ENCODE peak calls at places on chromosomes 16 and 17, in six cellular contexts. U is fibroblast of mammary gland; R is stimulated activated CD4-positive, alpha-beta T cell treated with anti-CD3 and anti-CD28 coated beads, TNF-alpha, amount 100 ng/mL, for 48 hours; Q is HCT116; M is putamen; V is right lobe of liver. J is an unnamed sample.

GRCh38 chr16:15482068-15482747 is 47.8 kb downstream of the BMERB1 start:
- DNase-seq in M (peak), U (peak), Q (peak), V (peak), R (peak), J (no peak)

GRCh38 chr17:9360610-9361571 is 214.7 kb downstream of the STX8 start:
- DNase-seq in R (no peak), M (no peak), U (peak), Q (no peak), V (peak), J (no peak)

GRCh38 chr17:57927048-57927723 is 28.0 kb downstream of the CUEDC1 start:
- DNase-seq in U (peak), R (no peak), Q (no peak), V (no peak), M (peak), J (no peak)

GRCh38 chr17:33292184-33292980 is 713 bp downstream of the ASIC2 start:
- DNase-seq in V (no peak), M (no peak), Q (no peak), U (peak), R (no peak), J (no peak)

GRCh38 chr16:20689668-20690067 is 7.8 kb downstream of the ACSM1 start:
- DNase-seq in U (no peak), M (no peak), Q (no peak), V (no peak), R (no peak), J (no peak)

GRCh38 chr17:40550608-40551007 is 14.7 kb downstream of the CCR7 start:
- DNase-seq in M (no peak), V (peak), R (no peak), U (peak), Q (no peak), J (no peak)

GRCh38 chr17:7438050-7438614 is 1.2 kb upstream of the FGF11 start:
- DNase-seq in V (peak), U (no peak), M (no peak), Q (no peak), R (peak), J (peak)

GRCh38 chr17:81287155-81287554 is 8.0 kb downstream of the SLC38A10 start:
- DNase-seq in V (no peak), Q (no peak), R (no peak), M (no peak), U (no peak), J (no peak)

GRCh38 chr17:66255527-66255971 is 26.3 kb upstream of the APOH start:
- DNase-seq in U (no peak), Q (no peak), M (no peak), V (no peak), R (no peak), J (no peak)

GRCh38 chr16:75486666-75487313 is 8.5 kb downstream of the CHST6 start:
- DNase-seq in R (no peak), Q (no peak), M (no peak), U (no peak), V (no peak), J (no peak)

GRCh38 chr17:49887086-49887743 is 39.3 kb upstream of the TAC4 start:
- DNase-seq in R (no peak), V (no peak), M (no peak), Q (peak), U (no peak), J (peak)

GRCh38 chr17:57001541-57001940 is 23.6 kb downstream of the SCPEP1 start:
- DNase-seq in U (no peak), R (no peak), V (no peak), Q (no peak), M (no peak), J (no peak)

GRCh38 chr16:15643453-15644305 is 725 bp upstream of the MARF1 start:
- DNase-seq in Q (peak), R (no peak), V (no peak), M (no peak), U (peak), J (no peak)

GRCh38 chr16:84952335-84953050 is 58.8 kb downstream of the ZDHHC7 start:
- DNase-seq in V (peak), M (peak), U (peak), R (peak), Q (peak), J (peak)

GRCh38 chr16:87625241-87625797 is 23.0 kb downstream of the JPH3 start:
- DNase-seq in U (no peak), Q (no peak), M (no peak), R (no peak), V (no peak), J (no peak)

GRCh38 chr16:21083729-21084268 is 66.8 kb downstream of the DNAH3 start:
- DNase-seq in U (peak), M (peak), Q (peak), R (peak), V (peak), J (peak)

GRCh38 chr17:45001310-45001709 is 33.2 kb upstream of the C1QL1 start:
- DNase-seq in R (no peak), M (no peak), V (no peak), Q (no peak), U (no peak), J (no peak)

GRCh38 chr16:58501242-58502131 is 1.5 kb downstream of the NDRG4 start:
- DNase-seq in R (peak), U (no peak), Q (no peak), V (no peak), M (no peak), J (peak)

GRCh38 chr17:68592667-68593330 is 8.4 kb downstream of the FAM20A start:
- DNase-seq in U (peak), V (no peak), M (no peak), Q (no peak), R (no peak), J (no peak)

GRCh38 chr17:63140255-63140654 is 174.2 kb downstream of the TANC2 start:
- DNase-seq in M (no peak), R (no peak), V (no peak), U (peak), Q (no peak), J (no peak)

GRCh38 chr16:56312556-56312955 is 112.8 kb downstream of the AMFR start:
- DNase-seq in U (no peak), V (no peak), Q (no peak), M (no peak), R (no peak), J (no peak)

GRCh38 chr17:82240506-82241182 is 11.8 kb downstream of the SLC16A3 start:
- DNase-seq in Q (no peak), U (no peak), R (no peak), M (no peak), V (no peak), J (peak)

GRCh38 chr16:31010539-31010938 is at the start of gene STX1B:
- DNase-seq in R (peak), V (no peak), U (no peak), M (peak), Q (no peak), J (no peak)

GRCh38 chr16:19940195-19940594 is 55.5 kb upstream of the GPRC5B start:
- DNase-seq in Q (no peak), V (no peak), R (no peak), M (no peak), U (no peak), J (no peak)

GRCh38 chr17:75845933-75846700 is 1.9 kb upstream of the UNC13D start:
- DNase-seq in U (no peak), M (no peak), Q (no peak), R (no peak), V (no peak), J (no peak)

GRCh38 chr17:80363518-80364090 is 51.4 kb upstream of the ENDOV start:
- DNase-seq in U (no peak), Q (no peak), R (no peak), M (no peak), V (no peak), J (peak)

GRCh38 chr16:85370881-85371651 is 242.1 kb upstream of the GSE1 start:
- DNase-seq in U (no peak), M (no peak), R (no peak), Q (no peak), V (no peak), J (peak)

GRCh38 chr16:27642753-27643152 is 92.8 kb downstream of the KATNIP start:
- DNase-seq in R (no peak), M (no peak), V (no peak), Q (peak), U (peak), J (no peak)

GRCh38 chr17:82226809-82227628 is 1.8 kb upstream of the SLC16A3 start:
- DNase-seq in Q (no peak), V (no peak), M (no peak), R (no peak), U (no peak), J (no peak)

GRCh38 chr16:66911112-66911511 is 7.6 kb downstream of the CDH16 start:
- DNase-seq in M (no peak), R (no peak), U (no peak), V (no peak), Q (no peak), J (peak)